ENCODE peak calls at places on chromosome 11, in nine cellular contexts. H, B, D, V, J, L, U, Z and Y are unnamed samples.
A peak's percentile ranks its signal among the peaks of the same experiment; 100 is the strongest.

GRCh38 chr11:19631657-19632325 is 80.8 kb upstream of the NAV2 start:
- DNase-seq in V (peak; percentile 72), Z (no peak), B (no peak), H (no peak), J (no peak), D (no peak), L (no peak), U (no peak), Y (no peak)

GRCh38 chr11:122139595-122139866 is 23.5 kb upstream of the BLID start:
- DNase-seq in J (no peak), U (no peak), B (no peak), V (no peak), H (no peak), D (no peak), L (no peak), Z (no peak), Y (no peak)

GRCh38 chr11:117814766-117815261 is 9.7 kb downstream of the FXYD2 start:
- DNase-seq in V (peak; percentile 62), U (no peak), D (peak; percentile 54), B (peak; percentile 94), L (peak; percentile 81), J (no peak), H (peak; percentile 21), Z (peak; percentile 81), Y (peak; percentile 69)

GRCh38 chr11:61532136-61533038 is 23.8 kb downstream of the LRRC10B start:
- DNase-seq in B (peak; percentile 61), J (no peak), Z (peak; percentile 40), H (no peak), L (peak; percentile 49), U (no peak), V (no peak), D (no peak), Y (no peak)

GRCh38 chr11:67045314-67045713 is 11.3 kb upstream of the RHOD start:
- DNase-seq in U (no peak), B (no peak), Z (no peak), J (no peak), D (peak; percentile 78), L (no peak), H (no peak), V (no peak), Y (peak; percentile 23)

GRCh38 chr11:112255075-112255739 is 5.5 kb downstream of the PLET1 start:
- DNase-seq in V (no peak), U (no peak), L (peak; percentile 23), B (no peak), H (no peak), Z (no peak), D (peak; percentile 76), J (no peak), Y (no peak)

GRCh38 chr11:107770546-107770945 is 58.7 kb upstream of the SLN start:
- DNase-seq in V (no peak), D (no peak), U (no peak), J (no peak), Z (no peak), L (no peak), B (no peak), H (no peak), Y (no peak)

GRCh38 chr11:61098778-61099177 is 3.5 kb upstream of the CD5 start:
- DNase-seq in V (no peak), B (no peak), D (no peak), U (no peak), L (no peak), Z (no peak), J (no peak), H (no peak), Y (no peak)

GRCh38 chr11:34044664-34045485 is 6.7 kb upstream of the CAPRIN1 start:
- DNase-seq in Z (no peak), L (no peak), B (no peak), V (no peak), D (no peak), U (no peak), H (no peak), J (no peak), Y (no peak)
- TF ChIP-seq POLR2A in Z (no peak), L (no peak), B (no peak), V (no peak), D (no peak), U (no peak), H (no peak), J (no peak), Y (no peak)

DNA sequence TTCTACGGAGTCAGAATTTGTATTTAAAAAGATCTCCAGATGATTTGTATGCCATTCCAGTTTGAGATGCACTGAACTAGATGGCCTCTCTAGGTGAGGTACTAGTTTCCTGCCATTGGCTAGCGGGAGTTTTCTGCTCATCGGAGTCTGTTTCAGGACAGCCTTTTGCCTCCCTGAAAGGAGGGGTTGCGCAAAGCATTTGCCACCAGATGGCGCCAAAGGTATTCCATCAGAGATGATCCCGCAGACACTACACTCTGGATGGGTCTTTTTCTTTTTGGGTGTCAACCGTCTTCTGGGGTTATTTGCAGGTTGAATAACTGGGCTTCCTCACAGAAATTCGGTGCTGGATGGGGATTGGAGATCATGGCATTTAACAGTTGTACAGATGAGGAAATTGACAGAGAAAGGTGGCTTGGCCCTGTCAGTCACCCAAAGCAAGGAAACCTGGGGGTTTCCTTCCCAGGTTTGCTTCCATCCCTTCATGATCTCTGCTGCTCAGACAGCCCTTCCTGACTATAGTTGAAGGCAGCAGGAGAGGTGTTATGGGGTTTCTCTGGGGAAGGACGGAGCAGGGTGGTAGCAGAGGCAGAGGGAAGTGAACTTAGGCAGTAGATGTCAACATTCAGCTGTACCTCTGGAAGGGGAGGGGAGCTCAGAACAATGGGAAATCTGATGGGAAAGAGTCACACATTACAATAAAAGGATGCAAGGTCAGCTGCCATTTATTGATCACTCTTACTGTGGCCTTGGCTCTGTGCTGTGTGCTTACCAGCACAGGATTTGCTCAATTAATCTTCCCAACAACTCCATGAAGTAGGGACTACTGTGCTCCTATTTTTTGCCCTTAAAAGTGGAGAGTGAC is 81.6 kb downstream of the CCDC81 start:
- DNase-seq in B (peak; percentile 87), Z (peak; percentile 87), L (peak; percentile 83), J (peak; percentile 85), D (peak; percentile 88), H (no peak), V (peak; percentile 77), U (no peak), Y (peak; percentile 92)
- H3K27ac ChIP-seq in B (no peak overlapping the region), Z (peak overlapping the region; percentile 45), L (peak overlapping the region; percentile 5), J (no peak overlapping the region), D (no peak overlapping the region), H (peak overlapping the region; percentile 56), V (no peak overlapping the region), U (no peak overlapping the region), Y (peak overlapping the region; percentile 37)

GRCh38 chr11:73029408-73029807 is 112.7 kb downstream of the FCHSD2 start:
- DNase-seq in Z (no peak), H (no peak), D (no peak), B (no peak), V (no peak), J (no peak), U (no peak), L (no peak), Y (no peak)
- TF ChIP-seq CTCF in Z (no peak), H (no peak), D (no peak), B (no peak), V (no peak), J (no peak), U (no peak), L (no peak), Y (no peak)

GRCh38 chr11:34154059-34154875 is 48.8 kb downstream of the NAT10 start:
- DNase-seq in V (no peak), Z (no peak), D (no peak), L (no peak), H (no peak), B (no peak), J (no peak), U (no peak), Y (no peak)
- TF ChIP-seq POLR2A in V (no peak), Z (no peak), D (no peak), L (no peak), H (no peak), B (no peak), J (no peak), U (no peak), Y (no peak)